ENCODE peak calls at places on chromosomes 7 and 10, in ten cellular contexts. Z, A, G, M, I, D, J, S, X and Q are unnamed samples.

GRCh38 chr7:44581426-44581906 is 565 bp downstream of the TMED4 start:
- DNase-seq in Z (peak), A (peak), G (no peak), M (no peak), I (no peak), D (no peak), J (no peak), S (peak), X (no peak), Q (peak)

GRCh38 chr7:127683776-127684681 is 32.0 kb downstream of the SND1 start:
- DNase-seq in Z (no peak), A (no peak), G (no peak), M (no peak), I (no peak), D (peak), J (no peak), S (no peak), X (no peak), Q (no peak)

GRCh38 chr7:44561962-44562621 is 11.6 kb downstream of the DDX56 start:
- DNase-seq in Z (no peak), A (no peak), G (no peak), M (no peak), I (no peak), D (peak), J (peak), S (no peak), X (peak), Q (no peak)

GRCh38 chr7:135100856-135101255 is 47.0 kb upstream of the TMEM140 start:
- DNase-seq in Z (no peak), A (no peak), G (no peak), M (no peak), I (no peak), D (no peak), J (no peak), S (no peak), X (no peak), Q (no peak)

GRCh38 chr7:14073543-14073942 is 84.1 kb upstream of the ETV1 start:
- DNase-seq in Z (no peak), A (no peak), G (no peak), M (no peak), I (no peak), D (no peak), J (no peak), S (no peak), X (no peak), Q (no peak)

GRCh38 chr10:114038819-114039218 is 4.8 kb upstream of the ADRB1 start:
- DNase-seq in Z (no peak), A (no peak), G (no peak), M (no peak), I (no peak), D (no peak), J (no peak), S (no peak), X (no peak), Q (no peak)

GRCh38 chr7:16668049-16668858 is 22.3 kb downstream of the BZW2 start:
- DNase-seq in Z (no peak), A (no peak), G (no peak), M (peak), I (no peak), D (peak), J (peak), S (peak), X (peak), Q (no peak)

GRCh38 chr10:97861351-97861750 is 11.7 kb downstream of the GOLGA7B start:
- DNase-seq in Z (no peak), A (no peak), G (no peak), M (no peak), I (peak), D (peak), J (peak), S (peak), X (peak), Q (no peak)

GRCh38 chr7:2031496-2031895 is 201.2 kb downstream of the MAD1L1 start:
- DNase-seq in Z (no peak), A (no peak), G (no peak), M (no peak), I (no peak), D (no peak), J (no peak), S (no peak), X (no peak), Q (peak)

GRCh38 chr7:120550494-120551048 is 277.6 kb downstream of the KCND2 start:
- DNase-seq in Z (no peak), A (no peak), G (no peak), M (no peak), I (peak), D (no peak), J (no peak), S (no peak), X (no peak), Q (no peak)

GRCh38 chr10:117597216-117597615 is 54.7 kb downstream of the EMX2 start:
- DNase-seq in Z (no peak), A (no peak), G (no peak), M (no peak), I (no peak), D (no peak), J (peak), S (no peak), X (no peak), Q (no peak)